ENCODE peak calls at places on chromosomes 7 and 10, in four cellular contexts. One of them, this sample, is unnamed.

GRCh38 chr10:97007417-97007816 is 175.3 kb downstream of the LCOR start:
- DNase-seq in HEK293T: no peak
- DNase-seq in testis: no peak
- DNase-seq in brain microvascular endothelial cell: no peak
- DNase-seq in this sample: no peak

GRCh38 chr10:96758423-96758822 is 38.1 kb upstream of the PIK3AP1 start:
- DNase-seq in HEK293T: no peak
- DNase-seq in testis: no peak
- DNase-seq in brain microvascular endothelial cell: no peak
- DNase-seq in this sample: no peak

GRCh38 chr7:98514211-98515150 is 102.6 kb upstream of the NPTX2 start:
- DNase-seq in HEK293T: no peak
- DNase-seq in testis: peak
- DNase-seq in brain microvascular endothelial cell: no peak
- DNase-seq in this sample: no peak

GRCh38 chr10:7432884-7433726 is 22.3 kb upstream of the SFMBT2 start:
- DNase-seq in HEK293T: peak
- DNase-seq in testis: no peak
- DNase-seq in brain microvascular endothelial cell: no peak
- DNase-seq in this sample: no peak

GRCh38 chr7:73991522-73992103 is 36.4 kb upstream of the ELN start:
- DNase-seq in HEK293T: no peak
- DNase-seq in testis: no peak
- DNase-seq in brain microvascular endothelial cell: no peak
- DNase-seq in this sample: no peak

GRCh38 chr7:107946881-107947280 is 55.9 kb downstream of the DLD start:
- DNase-seq in HEK293T: no peak
- DNase-seq in testis: no peak
- DNase-seq in brain microvascular endothelial cell: no peak
- DNase-seq in this sample: no peak

GRCh38 chr7:30445770-30446169 is 32.8 kb downstream of the NOD1 start:
- DNase-seq in HEK293T: peak
- DNase-seq in testis: peak
- DNase-seq in brain microvascular endothelial cell: no peak
- DNase-seq in this sample: peak

GRCh38 chr7:139065323-139065722 is 29.5 kb upstream of the ZC3HAV1L start:
- DNase-seq in HEK293T: no peak
- DNase-seq in testis: no peak
- DNase-seq in brain microvascular endothelial cell: no peak
- DNase-seq in this sample: no peak

GRCh38 chr7:138935438-138936079 is 45.6 kb downstream of the KIAA1549 start:
- DNase-seq in HEK293T: peak
- DNase-seq in testis: no peak
- DNase-seq in brain microvascular endothelial cell: peak
- DNase-seq in this sample: no peak

This sample was measured in T-helper 2 cell treated with Interferon-gamma antibody and Interleukin-4, amounts not matched to agents 5 μg/mL and 100 μg/mL, for 36 hours.